ENCODE peak calls at places on chromosomes 11 and 22, in nine cellular contexts. Y, A, B, T, Z, E, R, C and Q are unnamed samples.

GRCh38 chr11:35040221-35040942 is 98.6 kb upstream of the CD44 start:
- DNase-seq in R (no peak), A (no peak), E (no peak), Z (no peak), T (peak; percentile 91), B (no peak), Y (peak; percentile 51), C (peak; percentile 53), Q (no peak)

GRCh38 chr11:66906077-66906929 is 49.4 kb downstream of the LRFN4 start:
- DNase-seq in T (no peak), E (no peak), C (peak; percentile 55), R (no peak), Z (no peak), Y (no peak), B (no peak), A (no peak), Q (no peak)

GRCh38 chr11:24082241-24082640 is 414.6 kb upstream of the LUZP2 start:
- DNase-seq in E (no peak), T (no peak), Z (no peak), B (no peak), Y (no peak), R (no peak), A (no peak), C (no peak), Q (no peak)

GRCh38 chr11:112016765-112017356 is 8.3 kb upstream of the DLAT start:
- DNase-seq in E (no peak), B (no peak), C (peak; percentile 40), Y (no peak), R (no peak), T (no peak), Z (no peak), A (no peak), Q (no peak)

GRCh38 chr11:44380009-44380313 is 70.0 kb upstream of the ALX4 start:
- DNase-seq in C (no peak), E (no peak), Z (no peak), A (no peak), R (no peak), B (no peak), T (no peak), Y (no peak), Q (no peak)

GRCh38 chr11:86222081-86222480 is 22.5 kb upstream of the EED start:
- DNase-seq in E (no peak), A (no peak), Y (no peak), R (no peak), T (no peak), C (peak; percentile 41), B (no peak), Z (no peak), Q (no peak)

GRCh38 chr11:70422692-70423522 is 24.6 kb downstream of the CTTN start:
- DNase-seq in Y (no peak), Z (no peak), B (no peak), C (no peak), T (no peak), R (no peak), E (no peak), A (no peak), Q (no peak)

GRCh38 chr11:108947654-108948570 is 283.0 kb downstream of the DDX10 start:
- DNase-seq in B (no peak), R (no peak), Y (no peak), E (no peak), C (peak; percentile 53), Z (no peak), T (no peak), A (no peak), Q (no peak)

GRCh38 chr11:91394718-91395414 is 829.8 kb upstream of the FAT3 start:
- DNase-seq in Z (no peak), A (no peak), T (no peak), E (no peak), R (no peak), B (no peak), C (no peak), Y (no peak), Q (no peak)

GRCh38 chr11:64970731-64971151 is 1.2 kb downstream of the MAJIN start:
- DNase-seq in Z (peak; percentile 45), C (no peak), A (no peak), R (no peak), E (no peak), T (peak; percentile 45), Y (no peak), B (no peak), Q (no peak)

GRCh38 chr11:97856666-97857065 is 1164.1 kb upstream of the CNTN5 start:
- DNase-seq in Z (no peak), A (no peak), C (no peak), Y (no peak), B (no peak), R (no peak), T (no peak), E (no peak), Q (no peak)

GRCh38 chr11:30635401-30635989 is 49.3 kb upstream of the MPPED2 start:
- DNase-seq in C (peak; percentile 0), Z (peak; percentile 26), E (no peak), Y (no peak), R (no peak), B (no peak), A (peak; percentile 15), T (no peak), Q (no peak)

GRCh38 chr11:111922803-111923202 is 4.1 kb downstream of the C11orf52 start:
- DNase-seq in E (no peak), A (peak; percentile 80), T (no peak), R (no peak), Y (no peak), C (peak; percentile 91), Z (no peak), B (no peak), Q (peak; percentile 74)

GRCh38 chr11:8337115-8337386 is 73.4 kb upstream of the LMO1 start:
- DNase-seq in T (no peak), E (no peak), Y (no peak), C (no peak), A (no peak), B (no peak), R (no peak), Z (no peak), Q (no peak)

GRCh38 chr11:70082829-70083228 is 4.7 kb downstream of the ANO1 start:
- DNase-seq in R (peak; percentile 37), E (no peak), B (no peak), Z (no peak), C (no peak), T (no peak), A (no peak), Y (no peak), Q (no peak)

GRCh38 chr11:112507281-112507680 is 246.6 kb upstream of the PLET1 start:
- DNase-seq in C (no peak), Y (no peak), Z (no peak), B (no peak), A (no peak), E (no peak), T (no peak), R (no peak), Q (no peak)

GRCh38 chr11:100849914-100850235 is 162.8 kb downstream of the ARHGAP42 start:
- DNase-seq in B (no peak), C (peak; percentile 9), E (no peak), A (no peak), R (no peak), Z (no peak), Y (no peak), T (no peak), Q (no peak)

GRCh38 chr11:120574881-120575280 is 63.3 kb downstream of the GRIK4 start:
- DNase-seq in E (no peak), C (no peak), Y (no peak), A (no peak), R (no peak), Z (no peak), T (no peak), B (no peak), Q (no peak)
- H3K36me3 ChIP-seq in E (no peaks in the 10 kb centered on the region), C (no peaks in the 10 kb centered on the region), Y (no peaks in the 10 kb centered on the region), A (no peaks in the 10 kb centered on the region), R (no peaks in the 10 kb centered on the region), Z (no peaks in the 10 kb centered on the region), T (no peaks in the 10 kb centered on the region), B (no peaks in the 10 kb centered on the region), Q (no peaks in the 10 kb centered on the region)

GRCh38 chr22:42697542-42698013 is 23.1 kb downstream of the A4GALT start:
- DNase-seq in C (peak; percentile 83), Z (peak; percentile 48), A (peak; percentile 93), R (no peak), T (no peak), B (no peak), E (peak; percentile 91), Y (no peak), Q (peak; percentile 66)
- H3K36me3 ChIP-seq in C (no peaks in the 10 kb centered on the region), Z (no peaks in the 10 kb centered on the region), A (peaks cover 19% of the 10 kb centered on the region), R (no peaks in the 10 kb centered on the region), T (no peaks in the 10 kb centered on the region), B (peaks cover 11% of the 10 kb centered on the region), E (peaks cover 14% of the 10 kb centered on the region), Y (no peaks in the 10 kb centered on the region), Q (peaks cover 9% of the 10 kb centered on the region)

GRCh38 chr22:17729561-17729960 is 44.7 kb downstream of the BID start:
- DNase-seq in T (no peak), Y (no peak), E (no peak), C (no peak), B (no peak), R (no peak), Z (no peak), A (no peak), Q (no peak)
- H3K36me3 ChIP-seq in T (peaks cover 62% of the 10 kb centered on the region), Y (peaks cover 21% of the 10 kb centered on the region), E (peaks cover 82% of the 10 kb centered on the region), C (peaks cover 44% of the 10 kb centered on the region), B (peaks cover 73% of the 10 kb centered on the region), R (peaks cover 44% of the 10 kb centered on the region), Z (peaks cover 2% of the 10 kb centered on the region), A (peaks cover 78% of the 10 kb centered on the region), Q (peaks cover 14% of the 10 kb centered on the region)

DNA sequence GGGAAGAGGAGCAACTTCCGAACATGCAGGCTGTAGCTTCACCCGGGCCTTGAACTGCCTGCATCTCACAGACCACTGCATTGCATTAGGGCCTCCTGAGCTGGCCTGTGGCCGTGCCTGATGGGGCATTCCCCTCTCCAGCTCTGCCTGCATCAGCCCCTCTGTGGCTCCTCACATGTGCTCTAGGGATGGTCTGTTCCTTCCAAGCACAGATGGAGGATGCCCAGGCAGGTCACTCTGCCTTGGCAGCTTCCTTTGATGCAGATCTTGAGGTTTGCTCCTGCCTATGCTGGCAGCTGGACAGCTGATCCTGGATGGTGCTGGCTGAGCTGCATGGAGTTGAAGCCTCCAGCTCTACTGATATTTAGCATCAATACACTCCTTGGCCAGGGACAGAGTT is 28.5 kb downstream of the AMPD3 start:
- DNase-seq in R (no peak), A (no peak), T (no peak), Z (no peak), C (no peak), B (no peak), Y (no peak), E (no peak), Q (no peak)
- H3K36me3 ChIP-seq in R (peaks cover 92% of the 10 kb centered on the region), A (peaks cover 57% of the 10 kb centered on the region), T (peaks cover 68% of the 10 kb centered on the region), Z (no peaks in the 10 kb centered on the region), C (no peaks in the 10 kb centered on the region), B (no peaks in the 10 kb centered on the region), Y (peaks cover 30% of the 10 kb centered on the region), E (peaks cover 99% of the 10 kb centered on the region), Q (peaks cover 9% of the 10 kb centered on the region)